ENCODE peak calls at places on chromosomes 3 and 15, in six cellular contexts. One of them, this sample, is unnamed.

GRCh38 chr3:102136183-102136582 is 286.9 kb downstream of the NFKBIZ start:
- DNase-seq in mammary epithelial cell: no peak
- DNase-seq in IMR-90: no peak
- DNase-seq in cardiac muscle cell: no peak
- DNase-seq in suprapubic skin: no peak
- DNase-seq in body of pancreas: no peak
- DNase-seq in this sample: no peak

GRCh38 chr15:40937762-40938529 is 8.8 kb downstream of the DLL4 start:
- DNase-seq in cardiac muscle cell: no peak
- DNase-seq in suprapubic skin: no peak
- DNase-seq in IMR-90: no peak
- DNase-seq in body of pancreas: no peak
- DNase-seq in mammary epithelial cell: peak
- DNase-seq in this sample: no peak

GRCh38 chr15:74423443-74424257 is 10.1 kb downstream of the SEMA7A start:
- DNase-seq in suprapubic skin: no peak
- DNase-seq in cardiac muscle cell: no peak
- DNase-seq in body of pancreas: no peak
- DNase-seq in mammary epithelial cell: peak
- DNase-seq in IMR-90: no peak
- DNase-seq in this sample: no peak

GRCh38 chr15:70342141-70342540 is 244.4 kb upstream of the TLE3 start:
- DNase-seq in cardiac muscle cell: no peak
- DNase-seq in mammary epithelial cell: no peak
- DNase-seq in suprapubic skin: no peak
- DNase-seq in body of pancreas: no peak
- DNase-seq in IMR-90: no peak
- DNase-seq in this sample: peak

GRCh38 chr15:39922450-39923092 is 2.5 kb upstream of the GPR176 start:
- DNase-seq in suprapubic skin: no peak
- DNase-seq in cardiac muscle cell: no peak
- DNase-seq in body of pancreas: no peak
- DNase-seq in mammary epithelial cell: no peak
- DNase-seq in IMR-90: no peak
- DNase-seq in this sample: no peak

GRCh38 chr15:60695713-60696522 is 217.0 kb upstream of the ICE2 start:
- DNase-seq in cardiac muscle cell: no peak
- DNase-seq in suprapubic skin: no peak
- DNase-seq in body of pancreas: no peak
- DNase-seq in IMR-90: peak
- DNase-seq in mammary epithelial cell: no peak
- DNase-seq in this sample: no peak

GRCh38 chr15:79283252-79284048 is 928 bp downstream of the ANKRD34C start:
- DNase-seq in IMR-90: peak
- DNase-seq in mammary epithelial cell: peak
- DNase-seq in body of pancreas: peak
- DNase-seq in cardiac muscle cell: peak
- DNase-seq in suprapubic skin: no peak
- DNase-seq in this sample: no peak

GRCh38 chr15:79738198-79738597 is 158.6 kb downstream of the MTHFS start:
- DNase-seq in mammary epithelial cell: no peak
- DNase-seq in IMR-90: no peak
- DNase-seq in cardiac muscle cell: peak
- DNase-seq in suprapubic skin: no peak
- DNase-seq in body of pancreas: no peak
- DNase-seq in this sample: no peak

GRCh38 chr15:61063875-61064320 is 165.2 kb downstream of the RORA start:
- DNase-seq in IMR-90: no peak
- DNase-seq in mammary epithelial cell: peak
- DNase-seq in body of pancreas: no peak
- DNase-seq in cardiac muscle cell: no peak
- DNase-seq in suprapubic skin: no peak
- DNase-seq in this sample: no peak

GRCh38 chr15:89860446-89860845 is 33.3 kb downstream of the AP3S2 start:
- DNase-seq in suprapubic skin: no peak
- DNase-seq in cardiac muscle cell: no peak
- DNase-seq in body of pancreas: no peak
- DNase-seq in IMR-90: no peak
- DNase-seq in mammary epithelial cell: no peak
- DNase-seq in this sample: no peak

GRCh38 chr15:66862111-66862815 is 160.2 kb downstream of the SMAD6 start:
- DNase-seq in IMR-90: no peak
- DNase-seq in body of pancreas: no peak
- DNase-seq in cardiac muscle cell: no peak
- DNase-seq in mammary epithelial cell: peak
- DNase-seq in suprapubic skin: no peak
- DNase-seq in this sample: peak

DNA sequence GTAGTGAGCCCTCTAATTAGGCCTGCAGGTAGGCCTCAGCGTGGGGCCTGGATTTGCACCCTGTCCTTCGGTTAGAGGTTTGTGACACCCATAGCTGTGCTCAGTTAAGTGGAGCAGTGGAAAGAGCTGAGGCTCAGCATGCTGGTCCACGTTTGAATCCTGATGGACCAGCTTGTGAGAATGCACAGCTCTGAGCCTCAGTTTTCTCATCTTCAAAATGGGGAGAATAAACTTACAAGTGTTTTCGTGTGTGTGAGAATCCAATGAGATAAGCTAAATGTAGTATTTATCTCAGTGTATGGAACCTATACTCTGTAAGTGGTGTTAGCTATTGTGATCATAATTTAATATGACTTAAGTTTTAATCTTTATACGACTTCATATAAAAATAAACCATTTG is 22.5 kb downstream of the EEFSEC start:
- DNase-seq in IMR-90: no peak
- DNase-seq in body of pancreas: no peak
- DNase-seq in mammary epithelial cell: no peak
- DNase-seq in suprapubic skin: no peak
- DNase-seq in cardiac muscle cell: no peak
- DNase-seq in this sample: no peak
- H3K27ac ChIP-seq in IMR-90: no peak
- H3K27ac ChIP-seq in body of pancreas: no peak
- H3K27ac ChIP-seq in mammary epithelial cell: no peak
- H3K27ac ChIP-seq in suprapubic skin: no peak
- H3K27ac ChIP-seq in cardiac muscle cell: no peak
- H3K27ac ChIP-seq in this sample: no peak

DNA sequence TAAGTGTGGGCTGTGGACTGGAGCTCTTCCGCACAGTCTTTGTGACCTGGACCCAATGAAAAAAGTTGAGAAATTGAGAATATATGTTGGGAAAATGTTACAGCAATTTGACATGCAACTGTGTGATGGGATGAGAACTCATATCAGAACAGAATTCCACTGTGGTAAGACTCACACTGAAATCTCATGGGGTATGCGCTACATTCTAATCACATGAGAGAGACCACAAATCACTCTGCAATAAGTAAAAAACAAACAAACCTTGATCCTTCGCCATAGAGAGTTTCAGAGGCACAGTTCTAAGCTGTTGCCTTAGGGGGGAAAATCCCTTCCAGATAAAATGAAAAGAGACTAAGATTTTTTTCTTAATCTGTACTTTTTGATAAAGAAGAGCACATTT is 37.3 kb downstream of the LMCD1 start:
- DNase-seq in body of pancreas: no peak
- DNase-seq in mammary epithelial cell: no peak
- DNase-seq in cardiac muscle cell: no peak
- DNase-seq in IMR-90: peak
- DNase-seq in suprapubic skin: no peak
- DNase-seq in this sample: no peak
- TF ChIP-seq CTCF in body of pancreas: no peak
- TF ChIP-seq CTCF in mammary epithelial cell: no peak
- TF ChIP-seq CTCF in cardiac muscle cell: no peak
- TF ChIP-seq CTCF in IMR-90: no peak
- TF ChIP-seq CTCF in suprapubic skin: no peak
- TF ChIP-seq CTCF in this sample: no peak

DNA sequence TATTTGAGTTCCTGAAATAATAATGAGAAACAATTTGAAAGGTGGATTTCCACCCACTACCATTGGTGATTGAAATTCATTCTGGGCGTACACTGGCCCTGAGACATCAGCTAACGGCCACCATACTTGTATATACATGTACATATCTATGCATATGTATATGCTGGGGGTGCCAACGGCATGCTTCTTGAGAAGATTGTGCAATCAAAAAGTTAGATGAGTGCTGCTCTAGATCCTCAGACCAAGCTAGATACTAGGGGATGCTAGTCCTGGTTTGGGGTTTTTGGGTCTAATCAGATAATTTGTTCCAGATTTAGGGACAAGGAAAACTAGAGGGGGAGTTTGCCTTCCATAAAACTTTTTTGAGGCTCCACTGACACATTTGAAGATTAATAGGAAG is 2.9 kb downstream of the TMEM40 start:
- DNase-seq in IMR-90: no peak
- DNase-seq in body of pancreas: no peak
- DNase-seq in suprapubic skin: no peak
- DNase-seq in mammary epithelial cell: no peak
- DNase-seq in cardiac muscle cell: no peak
- DNase-seq in this sample: no peak
- H3K27ac ChIP-seq in IMR-90: no peak
- H3K27ac ChIP-seq in body of pancreas: no peak
- H3K27ac ChIP-seq in suprapubic skin: no peak
- H3K27ac ChIP-seq in mammary epithelial cell: no peak
- H3K27ac ChIP-seq in cardiac muscle cell: no peak
- H3K27ac ChIP-seq in this sample: no peak

GRCh38 chr3:139588450-139588849 is 48.9 kb upstream of the RBP1 start:
- DNase-seq in cardiac muscle cell: peak
- DNase-seq in body of pancreas: no peak
- DNase-seq in suprapubic skin: no peak
- DNase-seq in IMR-90: no peak
- DNase-seq in mammary epithelial cell: peak
- DNase-seq in this sample: no peak
- TF ChIP-seq CTCF in cardiac muscle cell: no peak
- TF ChIP-seq CTCF in body of pancreas: no peak
- TF ChIP-seq CTCF in suprapubic skin: no peak
- TF ChIP-seq CTCF in IMR-90: no peak
- TF ChIP-seq CTCF in mammary epithelial cell: peak
- TF ChIP-seq CTCF in this sample: no peak

This sample was measured in coronary artery.